ENCODE peak calls at places on chromosomes 2 and 18, in five cellular contexts. J, E, X, Z and W are unnamed samples.

GRCh38 chr2:5144159-5144558 is 548.0 kb upstream of the SOX11 start:
- DNase-seq in Z (no peak), X (no peak), J (no peak), E (no peak), W (no peak)

GRCh38 chr2:191557841-191558240 is 120.1 kb upstream of the NABP1 start:
- DNase-seq in Z (no peak), J (no peak), E (no peak), X (no peak), W (no peak)

GRCh38 chr2:239396881-239397681 is 3.7 kb downstream of the HDAC4 start:
- DNase-seq in X (peak), E (no peak), J (no peak), Z (no peak), W (no peak)

GRCh38 chr18:59691996-59692395 is 5.2 kb downstream of the CCBE1 start:
- DNase-seq in J (no peak), Z (no peak), E (no peak), X (no peak), W (no peak)

GRCh38 chr2:30566675-30567074 is 119.6 kb downstream of the LCLAT1 start:
- DNase-seq in J (no peak), E (no peak), Z (no peak), X (no peak), W (no peak)

GRCh38 chr2:100060875-100061274 is 81.5 kb downstream of the AFF3 start:
- DNase-seq in Z (no peak), X (no peak), E (no peak), J (no peak), W (no peak)

GRCh38 chr18:73842795-73843394 is 304.7 kb downstream of the FBXO15 start:
- DNase-seq in X (peak), E (peak), J (peak), Z (no peak), W (peak)

GRCh38 chr18:23194969-23195957 is 60.0 kb downstream of the CABLES1 start:
- DNase-seq in X (no peak), Z (no peak), E (no peak), J (no peak), W (no peak)

GRCh38 chr2:222926915-222927314 is 66.1 kb downstream of the ACSL3 start:
- DNase-seq in Z (no peak), X (no peak), J (no peak), E (no peak), W (no peak)

DNA sequence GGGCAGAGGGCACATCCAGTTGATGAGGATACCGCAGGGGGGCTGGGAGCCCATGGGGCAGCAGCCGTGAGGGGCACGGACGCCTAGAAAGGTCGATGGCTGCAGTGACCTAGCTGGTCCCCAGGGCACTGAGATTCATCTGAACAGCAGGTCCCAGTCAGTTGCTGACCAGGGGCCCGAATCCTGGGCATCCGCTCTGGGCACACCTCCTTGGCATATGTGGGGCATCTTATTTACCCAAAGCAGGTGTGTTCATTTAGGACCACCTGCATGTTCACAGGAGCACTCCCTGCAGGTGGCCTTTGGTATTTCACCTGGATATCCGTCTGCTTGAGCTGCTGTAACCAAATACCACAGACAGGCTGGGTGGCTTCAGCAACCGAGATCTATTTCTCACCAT is 72.0 kb upstream of the ODC1 start:
- DNase-seq in E (no peak), Z (no peak), J (no peak), X (no peak), W (no peak)
- TF ChIP-seq CTCF in E (peak), Z (no peak), J (no peak), X (no peak), W (peak)

GRCh38 chr2:233350708-233351107 is 3.6 kb upstream of the DGKD start:
- DNase-seq in Z (no peak), J (no peak), X (no peak), E (no peak), W (peak)
- TF ChIP-seq CTCF in Z (no peak), J (no peak), X (no peak), E (no peak), W (peak)

GRCh38 chr2:231395188-231396057 is at the start of gene B3GNT7:
- DNase-seq in J (no peak), X (no peak), E (peak), Z (no peak), W (no peak)
- TF ChIP-seq CTCF in J (no peak), X (no peak), E (no peak), Z (no peak), W (no peak)

GRCh38 chr2:74886811-74887210 is 52.9 kb downstream of the HK2 start:
- DNase-seq in J (no peak), E (peak), Z (no peak), X (no peak), W (peak)
- TF ChIP-seq CTCF in J (no peak), E (peak), Z (no peak), X (no peak), W (peak)

GRCh38 chr2:120251077-120251476 is 1.6 kb upstream of the RALB start:
- DNase-seq in J (no peak), Z (no peak), E (no peak), X (no peak), W (no peak)

GRCh38 chr2:120254178-120254577 is 1.5 kb downstream of the RALB start:
- DNase-seq in X (no peak), Z (no peak), J (no peak), E (peak), W (no peak)

GRCh38 chr2:120251863-120252206 is 817 bp upstream of the RALB start:
- DNase-seq in E (no peak), X (no peak), Z (no peak), J (no peak), W (no peak)

GRCh38 chr2:120252207-120253020 is at the start of gene RALB:
- DNase-seq in X (peak), E (peak), Z (peak), J (peak), W (peak)

GRCh38 chr2:120253021-120253882 is 600 bp downstream of the RALB start:
- DNase-seq in X (peak), Z (peak), E (peak), J (peak), W (peak)
- TF ChIP-seq CTCF in X (peak), Z (peak), E (peak), J (no peak), W (peak)

DNA sequence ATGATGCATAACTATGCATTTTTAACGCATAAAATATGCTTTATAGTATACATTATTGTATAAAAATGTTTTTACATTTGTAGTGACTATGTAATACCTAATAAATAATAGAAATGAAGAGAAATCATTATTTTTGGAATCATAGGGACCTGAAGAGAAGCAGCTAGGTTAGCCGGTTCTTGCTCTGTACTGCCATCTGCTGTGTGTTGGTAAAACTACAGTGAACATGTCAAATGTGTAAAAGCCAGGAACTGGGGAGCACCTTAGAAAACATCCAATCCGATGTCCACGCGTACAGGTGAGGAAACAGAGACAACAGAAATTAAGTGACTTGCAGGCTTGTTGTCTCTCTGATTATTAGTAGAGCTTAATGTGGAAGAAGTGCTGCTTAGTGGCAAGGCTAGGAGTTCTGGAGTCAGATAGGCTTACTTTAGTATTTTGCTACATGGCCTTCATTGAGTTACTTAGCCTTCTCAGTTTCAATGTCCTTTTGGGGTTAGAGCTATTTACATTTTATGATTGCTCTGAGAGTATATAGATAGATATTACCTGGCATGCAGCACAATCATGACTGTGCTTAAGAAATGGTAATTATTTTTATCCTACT is 386.5 kb downstream of the DLGAP1 start:
- DNase-seq in E (peak), J (peak), X (no peak), Z (peak), W (peak)
- TF ChIP-seq CTCF in E (peak), J (peak), X (peak), Z (peak), W (peak)

GRCh38 chr2:26299488-26300092 is 46.4 kb upstream of the SELENOI start:
- DNase-seq in J (peak), X (no peak), E (peak), Z (no peak), W (peak)
- TF ChIP-seq CTCF in J (no peak), X (no peak), E (no peak), Z (no peak), W (no peak)

GRCh38 chr2:195575879-195576391 is 81.1 kb upstream of the SLC39A10 start:
- DNase-seq in J (no peak), Z (no peak), X (no peak), E (peak), W (peak)
- TF ChIP-seq CTCF in J (peak), Z (peak), X (no peak), E (peak), W (peak)

DNA sequence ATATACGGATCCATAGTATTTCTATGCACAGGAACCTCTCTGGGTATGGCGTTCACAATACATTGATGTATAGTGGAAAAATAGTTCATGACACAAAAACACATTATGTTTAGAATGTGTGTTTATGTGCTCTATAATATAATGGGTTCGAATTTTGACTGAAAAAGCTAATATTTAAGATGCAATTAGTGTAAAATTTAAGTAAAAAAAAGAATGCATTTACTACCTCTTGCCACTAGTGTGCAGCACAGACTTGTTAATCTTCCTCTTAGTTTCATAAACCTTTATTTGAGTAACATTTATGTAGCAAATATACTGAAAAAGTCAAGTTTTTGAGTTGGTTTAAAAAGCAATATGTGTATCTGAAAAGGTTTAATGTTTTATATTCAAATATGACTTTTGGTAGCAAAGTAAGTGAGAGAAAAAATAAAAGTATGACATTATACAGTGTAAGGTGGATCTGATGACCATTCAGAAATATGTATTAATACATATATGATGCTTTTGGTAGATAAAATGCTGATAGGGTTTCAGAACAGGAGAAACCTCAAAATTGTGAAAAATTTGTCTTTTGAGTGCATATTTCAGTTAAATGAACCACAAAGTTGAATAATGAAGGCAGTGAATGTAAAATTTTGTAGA is 49.5 kb downstream of the CCDC102B start:
- DNase-seq in Z (no peak), J (no peak), X (no peak), E (peak), W (peak)
- TF ChIP-seq CTCF in Z (peak), J (peak), X (peak), E (peak), W (peak)

GRCh38 chr18:67705748-67706147 is 189.2 kb upstream of the DSEL start:
- DNase-seq in J (no peak), Z (no peak), E (peak), X (no peak), W (no peak)
- TF ChIP-seq CTCF in J (no peak), Z (no peak), E (peak), X (no peak), W (peak)